ENCODE peak calls at places on chromosome 5, in six cellular contexts. J is KBM-7; X is neural crest cell; K is stimulated activated CD4-positive, alpha-beta T cell treated with anti-CD3 and anti-CD28 coated beads, Interleukin-15, amount 100 ng/mL, for 48 hours; W is lung; B is endothelial cell. R is an unnamed sample.

GRCh38 chr5:139105621-139106071 is 92.5 kb downstream of the SIL1 start:
- DNase-seq in J (no peak), X (peak; percentile 17), K (no peak), W (no peak), B (no peak), R (no peak)

GRCh38 chr5:172163346-172163745 is 24.7 kb downstream of the STK10 start:
- DNase-seq in J (no peak), X (no peak), K (no peak), W (no peak), B (no peak), R (no peak)

GRCh38 chr5:57012511-57012910 is 60.6 kb upstream of the MIER3 start:
- DNase-seq in J (no peak), X (no peak), K (no peak), W (no peak), B (no peak), R (no peak)

GRCh38 chr5:4906821-4907220 is 233.3 kb upstream of the ADAMTS16 start:
- DNase-seq in J (no peak), X (no peak), K (no peak), W (no peak), B (no peak), R (no peak)

GRCh38 chr5:131747180-131748105 is 49.4 kb downstream of the FNIP1 start:
- DNase-seq in J (peak; percentile 93), X (no peak), K (no peak), W (no peak), B (no peak), R (no peak)

GRCh38 chr5:72170101-72170500 is 62.8 kb downstream of the MAP1B start:
- DNase-seq in J (no peak), X (no peak), K (no peak), W (no peak), B (no peak), R (no peak)

GRCh38 chr5:174690256-174690655 is 34.1 kb upstream of the MSX2 start:
- DNase-seq in J (no peak), X (no peak), K (no peak), W (no peak), B (peak; percentile 17), R (no peak)

GRCh38 chr5:137344723-137345322 is 154.3 kb downstream of the SPOCK1 start:
- DNase-seq in J (peak; percentile 49), X (peak; percentile 57), K (no peak), W (no peak), B (peak; percentile 64), R (no peak)

GRCh38 chr5:54524704-54525103 is 7.1 kb downstream of the SNX18 start:
- DNase-seq in J (no peak), X (no peak), K (no peak), W (no peak), B (no peak), R (no peak)

GRCh38 chr5:10366310-10367297 is 13.1 kb downstream of the MARCHF6 start:
- DNase-seq in J (no peak), X (no peak), K (no peak), W (no peak), B (no peak), R (no peak)

GRCh38 chr5:59460368-59461153 is 433.0 kb downstream of the PDE4D start:
- DNase-seq in J (no peak), X (no peak), K (no peak), W (no peak), B (no peak), R (no peak)

GRCh38 chr5:171596391-171596878 is 177.0 kb downstream of the FGF18 start:
- DNase-seq in J (no peak), X (no peak), K (no peak), W (peak; percentile 82), B (no peak), R (no peak)

GRCh38 chr5:170416526-170416925 is 27.4 kb upstream of the KCNMB1 start:
- DNase-seq in J (no peak), X (no peak), K (no peak), W (no peak), B (no peak), R (no peak)

GRCh38 chr5:76874088-76874581 is 24.3 kb downstream of the S100Z start:
- DNase-seq in J (peak; percentile 81), X (no peak), K (no peak), W (no peak), B (no peak), R (no peak)

GRCh38 chr5:149853019-149853648 is 91.5 kb downstream of the PDE6A start:
- DNase-seq in J (peak; percentile 55), X (peak; percentile 82), K (peak; percentile 36), W (peak; percentile 71), B (peak; percentile 77), R (peak; percentile 49)

GRCh38 chr5:78647838-78648358 is 674 bp downstream of the LHFPL2 start:
- DNase-seq in J (peak; percentile 53), X (peak; percentile 51), K (no peak), W (peak; percentile 49), B (peak; percentile 59), R (no peak)

GRCh38 chr5:111229126-111229525 is 4.9 kb downstream of the CAMK4 start:
- DNase-seq in J (no peak), X (no peak), K (no peak), W (no peak), B (no peak), R (no peak)

GRCh38 chr5:173094012-173094661 is 38.0 kb downstream of the CREBRF start:
- DNase-seq in J (no peak), X (no peak), K (no peak), W (no peak), B (no peak), R (no peak)

GRCh38 chr5:125311743-125312142 is 565.3 kb upstream of the ZNF608 start:
- DNase-seq in J (no peak), X (no peak), K (no peak), W (no peak), B (no peak), R (no peak)

GRCh38 chr5:1892211-1892610 is 9.5 kb upstream of the IRX4 start:
- DNase-seq in J (no peak), X (no peak), K (no peak), W (no peak), B (no peak), R (no peak)

GRCh38 chr5:55187370-55187769 is 14.4 kb upstream of the CDC20B start:
- DNase-seq in J (peak; percentile 44), X (no peak), K (no peak), W (no peak), B (no peak), R (no peak)

GRCh38 chr5:77876862-77877502 is 100.8 kb upstream of the TBCA start:
- DNase-seq in J (no peak), X (no peak), K (no peak), W (no peak), B (no peak), R (no peak)

GRCh38 chr5:135444881-135445280 is 2.3 kb downstream of the DCANP1 start:
- DNase-seq in J (no peak), X (no peak), K (no peak), W (no peak), B (no peak), R (no peak)

GRCh38 chr5:56350595-56351170 is 117.6 kb upstream of the ANKRD55 start:
- DNase-seq in J (no peak), X (no peak), K (no peak), W (peak; percentile 46), B (no peak), R (no peak)

GRCh38 chr5:134177197-134178171 is 734 bp upstream of the SKP1 start:
- DNase-seq in J (peak; percentile 80), X (no peak), K (no peak), W (peak; percentile 40), B (peak; percentile 11), R (no peak)

GRCh38 chr5:154642499-154643245 is 112.5 kb upstream of the LARP1 start:
- DNase-seq in J (peak; percentile 58), X (no peak), K (no peak), W (no peak), B (no peak), R (no peak)

R was measured in B cell.